ENCODE peak calls at places on chromosome 22, in four cellular contexts. D, U, B and L are unnamed samples.

GRCh38 chr22:32576553-32577255 is 102.1 kb downstream of the FBXO7 start:
- DNase-seq in D (no peak), U (no peak), B (no peak), L (peak)

GRCh38 chr22:33328789-33329296 is 270.7 kb upstream of the SYN3 start:
- DNase-seq in D (peak), U (no peak), B (no peak), L (peak)

GRCh38 chr22:41132555-41132954 is 40.2 kb downstream of the EP300 start:
- DNase-seq in D (peak), U (no peak), B (no peak), L (no peak)

GRCh38 chr22:24954856-24955255 is 2.3 kb downstream of the KIAA1671 start:
- DNase-seq in D (no peak), U (no peak), B (no peak), L (no peak)

GRCh38 chr22:50529416-50530279 is at the start of gene TYMP:
- DNase-seq in D (no peak), U (no peak), B (no peak), L (no peak)

GRCh38 chr22:49951986-49952896 is 8.3 kb upstream of the PIM3 start:
- DNase-seq in D (peak), U (peak), B (no peak), L (peak)

GRCh38 chr22:49833340-49834007 is 5.8 kb upstream of the BRD1 start:
- DNase-seq in D (no peak), U (no peak), B (no peak), L (no peak)

GRCh38 chr22:17955611-17956379 is 68.6 kb downstream of the MICAL3 start:
- DNase-seq in D (no peak), U (no peak), B (no peak), L (no peak)

GRCh38 chr22:40417881-40418280 is 47.5 kb downstream of the SGSM3 start:
- DNase-seq in D (no peak), U (no peak), B (no peak), L (no peak)

GRCh38 chr22:49970528-49971231 is 10.1 kb downstream of the PIM3 start:
- DNase-seq in D (peak), U (peak), B (peak), L (peak)

GRCh38 chr22:50192056-50192824 is 6.5 kb downstream of the TRABD start:
- DNase-seq in D (peak), U (no peak), B (no peak), L (no peak)

DNA sequence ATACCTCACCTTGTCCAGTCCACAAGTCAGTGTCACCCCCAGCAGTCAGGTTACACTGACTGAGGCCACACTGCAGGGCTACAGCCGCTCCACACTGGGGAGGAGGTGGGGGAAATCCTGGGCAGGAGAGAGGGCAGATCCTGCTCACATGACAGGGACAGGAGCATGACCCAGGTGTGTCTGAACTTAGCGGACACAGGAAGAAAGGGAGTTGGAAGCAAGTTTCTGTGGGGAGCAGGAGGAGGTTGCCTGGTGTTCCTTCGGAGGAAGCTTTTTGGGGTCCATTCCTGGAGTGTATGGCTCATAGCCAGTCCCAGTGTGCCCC is 5.9 kb downstream of the MMP11 start:
- DNase-seq in D (no peak), U (no peak), B (no peak), L (no peak)
- H3K56ac ChIP-seq in D (no peak), U (no peak), B (no peak), L (no peak)

GRCh38 chr22:31170971-31171370 is 11.0 kb downstream of the RNF185 start:
- DNase-seq in D (no peak), U (no peak), B (no peak), L (no peak)

GRCh38 chr22:31177420-31178162 is 17.6 kb downstream of the RNF185 start:
- DNase-seq in D (peak), U (no peak), B (no peak), L (no peak)

GRCh38 chr22:31176923-31177322 is 16.9 kb downstream of the RNF185 start:
- DNase-seq in D (no peak), U (no peak), B (no peak), L (no peak)

GRCh38 chr22:31178859-31179258 is 18.9 kb downstream of the RNF185 start:
- DNase-seq in D (no peak), U (no peak), B (no peak), L (no peak)

DNA sequence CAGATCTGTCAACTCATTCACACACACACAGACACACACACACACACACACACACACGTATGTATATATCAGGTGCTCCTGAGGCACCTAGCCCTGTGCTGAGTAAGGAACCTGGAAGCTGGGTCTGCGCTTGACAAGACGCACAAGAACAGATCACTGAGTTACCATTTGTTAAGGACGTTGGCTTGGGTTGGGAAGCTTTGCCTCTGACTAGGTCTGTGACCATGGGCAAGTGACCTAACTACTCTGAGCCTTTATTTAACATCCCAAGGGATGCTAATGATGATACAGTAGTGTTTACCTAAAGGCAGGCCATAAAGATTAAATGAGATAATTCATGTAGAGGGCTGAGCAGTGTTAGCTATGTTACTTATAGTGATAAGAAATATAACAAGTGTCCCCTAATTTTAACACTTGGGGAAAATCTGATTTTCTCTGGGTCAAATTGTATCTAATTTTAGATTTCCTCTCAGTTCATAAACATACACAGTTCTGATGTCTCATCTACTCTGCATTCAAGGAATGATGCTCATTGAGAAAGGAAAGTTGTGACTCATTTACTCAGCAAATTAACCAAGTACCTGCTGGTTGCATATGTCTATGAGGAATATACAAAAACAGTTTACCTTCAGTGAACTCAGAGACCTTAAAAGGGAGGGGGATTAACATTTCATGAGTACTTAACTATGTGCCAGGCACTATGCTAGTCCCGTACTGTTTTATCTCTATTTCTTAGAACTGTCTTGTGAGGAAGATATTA is 13.6 kb downstream of the RNF185 start:
- DNase-seq in D (peak), U (no peak), B (no peak), L (peak)
- H2BK5ac ChIP-seq in D (peak), U (no peak), B (no peak), L (no peak)

GRCh38 chr22:36852056-36852973 is 8.5 kb upstream of the NCF4 start:
- DNase-seq in D (no peak), U (no peak), B (no peak), L (no peak)
- H3K56ac ChIP-seq in D (no peak), U (no peak), B (no peak), L (no peak)

DNA sequence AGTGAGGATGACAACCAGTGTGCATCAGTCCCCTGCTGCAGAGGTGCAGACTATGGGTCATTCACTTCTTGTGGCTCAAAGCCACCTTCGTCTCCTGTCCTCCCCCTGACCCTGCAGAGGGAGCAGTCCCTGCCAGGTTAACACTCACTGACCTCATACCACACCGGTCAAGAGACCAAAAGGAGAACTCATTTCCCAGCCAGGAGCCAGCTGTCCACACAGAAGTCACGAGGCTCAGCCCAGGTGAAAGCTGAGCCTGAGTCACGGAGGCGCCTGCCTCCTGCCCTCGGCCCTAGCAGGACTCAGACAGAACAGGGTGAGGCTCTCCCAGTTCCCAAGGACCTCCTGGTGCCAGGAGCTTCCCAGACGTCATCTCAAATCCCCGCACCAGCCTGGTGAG is 103.7 kb downstream of the MN1 start:
- DNase-seq in D (no peak), U (no peak), B (no peak), L (no peak)
- H2BK5ac ChIP-seq in D (no peak), U (no peak), B (no peak), L (no peak)

GRCh38 chr22:36682835-36683234 is 20.7 kb downstream of the CACNG2 start:
- DNase-seq in D (no peak), U (no peak), B (no peak), L (no peak)
- H3K56ac ChIP-seq in D (no peak), U (no peak), B (no peak), L (no peak)

GRCh38 chr22:37186997-37187522 is 987 bp downstream of the C1QTNF6 start:
- DNase-seq in D (peak), U (no peak), B (no peak), L (peak)
- H2BK5ac ChIP-seq in D (peak), U (no peak), B (peak), L (no peak)

DNA sequence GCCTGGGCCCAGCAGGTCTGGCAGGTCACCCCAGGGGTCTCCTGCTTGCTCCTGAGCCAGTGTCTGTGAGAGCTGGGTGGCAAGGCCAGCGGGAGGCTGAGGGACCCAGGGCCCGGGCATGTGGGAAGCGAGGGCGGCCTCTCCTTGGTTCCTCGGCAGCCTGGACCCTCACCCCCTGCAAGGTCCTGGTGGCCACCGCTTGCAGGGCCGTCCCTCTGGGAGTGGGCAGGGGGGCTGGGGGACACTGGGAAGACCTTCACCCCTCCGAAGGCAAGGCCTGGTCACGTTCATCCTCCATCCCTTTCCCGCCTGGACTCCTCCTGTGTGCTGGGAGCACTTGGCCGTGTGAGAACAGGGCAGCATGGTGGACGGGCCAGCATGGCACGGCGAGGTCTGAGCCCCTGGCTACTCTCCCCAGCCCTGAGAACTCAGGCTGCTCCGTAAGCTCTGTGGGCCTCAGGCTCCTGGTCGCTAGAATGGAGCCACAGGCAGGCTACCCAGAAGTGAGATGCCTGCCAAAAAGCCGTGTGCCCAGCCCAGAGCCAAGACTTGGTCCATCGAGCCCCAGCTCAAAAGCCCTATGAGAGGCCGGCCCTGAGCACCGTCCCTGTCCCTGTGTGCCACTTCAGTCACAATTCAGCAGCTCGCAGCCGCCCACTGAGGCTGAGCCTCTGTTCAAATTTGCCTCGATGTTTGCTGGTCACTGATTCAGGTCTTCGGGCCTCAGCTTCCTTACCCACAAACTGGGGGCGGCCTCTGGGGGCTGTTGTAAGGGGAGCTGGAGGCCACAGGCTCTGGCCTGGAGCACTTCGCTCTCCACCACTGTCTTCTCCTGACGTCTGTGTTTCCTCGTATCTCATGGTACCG is 45.0 kb downstream of the IGLL1 start:
- DNase-seq in D (no peak), U (peak), B (no peak), L (no peak)
- H3K56ac ChIP-seq in D (no peak), U (no peak), B (no peak), L (peak)

DNA sequence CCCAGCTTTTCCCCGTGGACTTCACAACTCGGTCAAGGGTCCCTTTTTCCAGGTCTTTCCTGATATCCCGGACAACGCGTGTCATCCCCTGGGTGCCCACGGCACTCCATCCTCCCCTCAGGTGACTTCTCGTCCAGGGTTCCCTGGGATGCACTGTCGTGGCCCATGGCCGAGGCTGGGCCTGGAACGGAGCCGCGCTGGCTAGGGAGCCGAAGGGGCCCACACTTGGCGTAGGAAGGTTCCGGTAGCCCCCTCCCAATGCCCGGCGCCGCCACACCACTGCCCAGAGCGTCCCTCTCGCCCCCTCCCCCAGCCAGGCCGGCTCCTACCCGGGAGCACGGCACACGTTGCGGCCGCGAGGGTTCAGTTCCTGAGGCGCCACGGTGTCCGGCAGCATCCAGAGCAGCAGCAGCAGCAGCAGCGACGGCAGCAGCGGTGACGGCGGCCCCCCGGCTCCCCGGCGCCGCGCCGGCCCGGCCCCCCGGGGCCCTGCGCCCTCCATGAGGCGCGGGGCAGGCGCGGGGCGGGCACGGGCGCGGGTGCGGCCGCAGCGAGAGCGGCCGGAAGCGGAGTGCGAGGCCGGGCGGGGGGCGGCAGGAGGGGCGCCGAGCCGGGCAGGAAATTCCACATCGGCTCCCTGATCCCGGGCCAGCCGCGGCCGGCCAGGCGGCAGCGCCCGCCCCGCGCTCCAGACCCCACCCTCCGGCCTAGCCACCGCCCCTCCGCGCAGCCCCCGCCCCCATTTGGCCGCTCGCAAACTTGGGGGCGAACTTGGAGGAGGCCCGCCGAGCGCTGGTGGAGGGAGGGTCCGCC is at the start of gene SCARF2:
- DNase-seq in D (peak), U (peak), B (no peak), L (peak)
- H2BK5ac ChIP-seq in D (peak), U (no peak), B (no peak), L (peak)